ENCODE peak calls at places on chromosomes 5 and 9, in five cellular contexts. K, X, E, J and F are unnamed samples.

GRCh38 chr5:80204808-80205614 is 50.8 kb downstream of the SERINC5 start:
- DNase-seq in E (no peak), X (peak; percentile 60), J (no peak), K (no peak), F (peak; percentile 57)

GRCh38 chr9:135076876-135077430 is 10.5 kb upstream of the OLFM1 start:
- DNase-seq in X (no peak), J (no peak), E (no peak), K (no peak), F (no peak)

GRCh38 chr5:151030377-151030776 is 10.0 kb downstream of the GPX3 start:
- DNase-seq in E (peak; percentile 79), X (peak; percentile 32), K (no peak), J (no peak), F (no peak)

GRCh38 chr9:135618866-135619598 is 20.3 kb downstream of the GLT6D1 start:
- DNase-seq in J (no peak), E (no peak), X (no peak), K (no peak), F (no peak)

GRCh38 chr9:88535932-88536324 is 950 bp downstream of the NXNL2 start:
- DNase-seq in J (no peak), X (no peak), E (peak; percentile 39), K (no peak), F (no peak)

GRCh38 chr9:121861501-121862180 is 210.2 kb downstream of the DAB2IP start:
- DNase-seq in J (no peak), K (no peak), X (no peak), E (peak; percentile 24), F (peak; percentile 41)

GRCh38 chr5:154162475-154163217 is 27.9 kb upstream of the GALNT10 start:
- DNase-seq in X (no peak), K (no peak), J (no peak), E (no peak), F (no peak)

GRCh38 chr5:63101870-63102269 is 523.3 kb downstream of the LRRC70 start:
- DNase-seq in X (no peak), J (no peak), E (no peak), K (no peak), F (no peak)

GRCh38 chr5:141779642-141780041 is 97.6 kb upstream of the ARAP3 start:
- DNase-seq in X (peak; percentile 39), K (no peak), E (no peak), J (peak; percentile 45), F (peak; percentile 5)

GRCh38 chr5:137858223-137858916 is 9.3 kb upstream of the MYOT start:
- DNase-seq in E (no peak), K (no peak), J (no peak), X (peak; percentile 60), F (peak; percentile 59)

GRCh38 chr5:65708140-65708539 is 13.8 kb downstream of the SGTB start:
- DNase-seq in K (no peak), X (no peak), E (no peak), J (no peak), F (peak; percentile 32)

GRCh38 chr9:107705521-107705920 is 216.0 kb upstream of the KLF4 start:
- DNase-seq in K (no peak), X (no peak), E (no peak), J (no peak), F (peak; percentile 22)

GRCh38 chr5:129670944-129671343 is 77.0 kb upstream of the MINAR2 start:
- DNase-seq in E (no peak), K (no peak), J (peak; percentile 16), X (peak; percentile 53), F (peak; percentile 68)

GRCh38 chr5:15787676-15788075 is 287.7 kb downstream of the FBXL7 start:
- DNase-seq in E (no peak), J (no peak), X (no peak), K (no peak), F (no peak)

GRCh38 chr9:105138306-105138801 is 106.1 kb upstream of the SLC44A1 start:
- DNase-seq in E (no peak), J (no peak), K (no peak), X (no peak), F (peak; percentile 83)

GRCh38 chr5:156559955-156560354 is 233.0 kb downstream of the SGCD start:
- DNase-seq in K (no peak), E (no peak), J (no peak), X (no peak), F (no peak)

GRCh38 chr9:129509508-129509907 is 111.4 kb downstream of the C9orf50 start:
- DNase-seq in K (no peak), E (no peak), X (peak; percentile 89), J (no peak), F (peak; percentile 96)

GRCh38 chr9:120779227-120779626 is 14.0 kb downstream of the FBXW2 start:
- DNase-seq in J (no peak), X (no peak), E (no peak), K (no peak), F (no peak)

GRCh38 chr9:81035171-81035570 is 654.2 kb downstream of the TLE1 start:
- DNase-seq in E (no peak), X (peak; percentile 77), J (no peak), K (no peak), F (peak; percentile 52)

GRCh38 chr9:94534901-94535300 is 20.0 kb upstream of the PCAT7 start:
- DNase-seq in E (no peak), J (peak; percentile 28), K (no peak), X (peak; percentile 71), F (no peak)

GRCh38 chr5:142323480-142324376 is 1.1 kb downstream of the SPRY4 start:
- DNase-seq in X (peak; percentile 56), K (no peak), J (no peak), E (peak; percentile 62), F (peak; percentile 64)

GRCh38 chr5:98698359-98698758 is 75.1 kb upstream of the RGMB start:
- DNase-seq in E (no peak), K (no peak), X (peak; percentile 72), J (no peak), F (peak; percentile 39)

GRCh38 chr5:121962943-121963342 is 1.2 kb downstream of the SRFBP1 start:
- DNase-seq in E (no peak), J (no peak), X (no peak), K (no peak), F (no peak)

GRCh38 chr5:17882760-17883488 is 248.7 kb downstream of the TAF11L14 start:
- DNase-seq in K (no peak), E (no peak), J (no peak), X (no peak), F (no peak)

GRCh38 chr5:98110270-98110669 is 663.2 kb upstream of the RGMB start:
- DNase-seq in K (no peak), E (no peak), J (no peak), X (peak; percentile 82), F (peak; percentile 75)

GRCh38 chr5:18312016-18312415 is 677.8 kb downstream of the TAF11L14 start:
- DNase-seq in J (no peak), X (no peak), E (no peak), K (no peak), F (no peak)

GRCh38 chr9:27614551-27614950 is 41.3 kb upstream of the C9orf72 start:
- DNase-seq in X (no peak), E (no peak), J (no peak), K (no peak), F (no peak)

GRCh38 chr9:133640580-133641395 is 4.6 kb downstream of the DBH start:
- DNase-seq in X (no peak), K (no peak), E (no peak), J (no peak), F (no peak)